ENCODE peak calls at places on chromosomes 16 and 17, in five cellular contexts. One of them, this sample, is unnamed.
A peak's percentile ranks its signal among the peaks of the same experiment; 100 is the strongest.

GRCh38 chr17:82939213-82940030 is 99.6 kb upstream of the ZNF750 start:
- DNase-seq in mesothelial cell of epicardium: no peak
- DNase-seq in uterus: peak; percentile 10
- DNase-seq in body of pancreas: no peak
- DNase-seq in COLO829: no peak
- DNase-seq in this sample: no peak

GRCh38 chr16:89319883-89320716 is 102.6 kb downstream of the ZNF778 start:
- DNase-seq in mesothelial cell of epicardium: no peak
- DNase-seq in uterus: peak; percentile 54
- DNase-seq in body of pancreas: peak; percentile 62
- DNase-seq in COLO829: peak; percentile 35
- DNase-seq in this sample: no peak

GRCh38 chr17:65531508-65532431 is 29.7 kb downstream of the AXIN2 start:
- DNase-seq in mesothelial cell of epicardium: no peak
- DNase-seq in uterus: peak; percentile 84
- DNase-seq in body of pancreas: peak; percentile 44
- DNase-seq in COLO829: no peak
- DNase-seq in this sample: no peak

GRCh38 chr17:68527314-68527713 is 15.1 kb downstream of the PRKAR1A start:
- DNase-seq in mesothelial cell of epicardium: no peak
- DNase-seq in uterus: no peak
- DNase-seq in body of pancreas: no peak
- DNase-seq in COLO829: no peak
- DNase-seq in this sample: no peak

GRCh38 chr16:10552281-10552680 is 28.1 kb downstream of the EMP2 start:
- DNase-seq in mesothelial cell of epicardium: no peak
- DNase-seq in uterus: no peak
- DNase-seq in body of pancreas: no peak
- DNase-seq in COLO829: no peak
- DNase-seq in this sample: no peak

GRCh38 chr17:46192484-46193245 is 564 bp downstream of the KANSL1 start:
- DNase-seq in mesothelial cell of epicardium: peak; percentile 61
- DNase-seq in uterus: peak; percentile 75
- DNase-seq in body of pancreas: peak; percentile 72
- DNase-seq in COLO829: peak; percentile 57
- DNase-seq in this sample: peak; percentile 58

GRCh38 chr16:87835882-87836331 is 33.4 kb downstream of the SLC7A5 start:
- DNase-seq in mesothelial cell of epicardium: no peak
- DNase-seq in uterus: no peak
- DNase-seq in body of pancreas: no peak
- DNase-seq in COLO829: no peak
- DNase-seq in this sample: no peak

GRCh38 chr16:87383522-87384161 is at the start of gene FBXO31:
- DNase-seq in mesothelial cell of epicardium: peak; percentile 88
- DNase-seq in uterus: peak; percentile 88
- DNase-seq in body of pancreas: peak; percentile 87
- DNase-seq in COLO829: peak; percentile 52
- DNase-seq in this sample: peak; percentile 80

GRCh38 chr16:77951788-77952187 is 70.6 kb upstream of the CLEC3A start:
- DNase-seq in mesothelial cell of epicardium: no peak
- DNase-seq in uterus: no peak
- DNase-seq in body of pancreas: no peak
- DNase-seq in COLO829: no peak
- DNase-seq in this sample: no peak

GRCh38 chr16:83060-83603 is 5.1 kb downstream of the MPG start:
- DNase-seq in mesothelial cell of epicardium: no peak
- DNase-seq in uterus: no peak
- DNase-seq in body of pancreas: no peak
- DNase-seq in COLO829: no peak
- DNase-seq in this sample: no peak

GRCh38 chr16:87490091-87490798 is 2.6 kb downstream of the ZCCHC14 start:
- DNase-seq in mesothelial cell of epicardium: no peak
- DNase-seq in uterus: no peak
- DNase-seq in body of pancreas: no peak
- DNase-seq in COLO829: no peak
- DNase-seq in this sample: no peak

GRCh38 chr17:76543482-76544122 is 3.8 kb downstream of the PRCD start:
- DNase-seq in mesothelial cell of epicardium: no peak
- DNase-seq in uterus: no peak
- DNase-seq in body of pancreas: no peak
- DNase-seq in COLO829: no peak
- DNase-seq in this sample: no peak

This sample was measured in T-helper 22 cell.